ENCODE peak calls at places on chromosomes 3 and 15, in five cellular contexts. W is H1; X is CD4-positive, alpha-beta T cell; K is ascending aorta; Q is nephron progenitor cell. D is an unnamed sample.

GRCh38 chr3:150545419-150546225 is 674 bp downstream of the SERP1 start:
- DNase-seq in K (no peak), W (no peak), Q (no peak), X (peak; percentile 58), D (no peak)

GRCh38 chr3:43231276-43232000 is 54.9 kb upstream of the SNRK start:
- DNase-seq in K (no peak), W (no peak), Q (no peak), X (no peak), D (no peak)

GRCh38 chr15:52028431-52029093 is 9.5 kb downstream of the MAPK6 start:
- DNase-seq in W (no peak), K (no peak), Q (no peak), X (no peak), D (no peak)

GRCh38 chr3:39414421-39414907 is 7.9 kb downstream of the RPSA start:
- DNase-seq in Q (no peak), X (no peak), W (no peak), K (no peak), D (no peak)

GRCh38 chr3:64266983-64267382 is 41.7 kb upstream of the PRICKLE2 start:
- DNase-seq in X (no peak), Q (no peak), K (no peak), W (no peak), D (no peak)

GRCh38 chr3:47323431-47324277 is 40.9 kb downstream of the KLHL18 start:
- DNase-seq in X (no peak), Q (no peak), W (no peak), K (no peak), D (no peak)

GRCh38 chr3:51997935-51998596 is 2.4 kb upstream of the RPL29 start:
- DNase-seq in W (no peak), X (no peak), K (no peak), Q (no peak), D (no peak)

GRCh38 chr15:90482124-90483011 is 47.4 kb upstream of the CRTC3 start:
- DNase-seq in W (no peak), Q (peak; percentile 48), K (no peak), X (peak; percentile 49), D (no peak)

GRCh38 chr15:99446565-99447496 is 119.0 kb upstream of the MEF2A start:
- DNase-seq in X (no peak), Q (no peak), W (no peak), K (no peak), D (no peak)

GRCh38 chr3:56251343-56251945 is 216.8 kb downstream of the ERC2 start:
- DNase-seq in K (no peak), W (no peak), X (no peak), Q (peak; percentile 44), D (no peak)

GRCh38 chr3:143775401-143775970 is 72.8 kb downstream of the SLC9A9 start:
- DNase-seq in W (no peak), K (no peak), Q (no peak), X (no peak), D (no peak)

GRCh38 chr3:152471814-152472605 is 203.3 kb downstream of the MBNL1 start:
- DNase-seq in Q (peak; percentile 44), W (no peak), K (no peak), X (peak; percentile 59), D (peak; percentile 44)

GRCh38 chr3:64368163-64369025 is 143.1 kb upstream of the PRICKLE2 start:
- DNase-seq in X (no peak), W (no peak), Q (no peak), K (no peak), D (no peak)

GRCh38 chr15:93031103-93031464 is 57.9 kb downstream of the RGMA start:
- DNase-seq in Q (no peak), X (peak; percentile 29), W (no peak), K (no peak), D (no peak)

GRCh38 chr3:192920406-192920805 is 2.8 kb upstream of the MB21D2 start:
- DNase-seq in W (no peak), K (no peak), Q (no peak), X (no peak), D (no peak)

GRCh38 chr15:31758126-31758525 is 272.2 kb upstream of the CHRNA7 start:
- DNase-seq in W (no peak), K (no peak), Q (no peak), X (no peak), D (no peak)

GRCh38 chr15:78033864-78034263 is 43.6 kb downstream of the TBC1D2B start:
- DNase-seq in K (no peak), W (no peak), X (peak; percentile 53), Q (no peak), D (no peak)

GRCh38 chr3:175851541-175851940 is 992.4 kb downstream of the NAALADL2 start:
- DNase-seq in X (no peak), Q (no peak), K (no peak), W (no peak), D (no peak)

GRCh38 chr3:104933981-104934380 is 432.7 kb upstream of the ALCAM start:
- DNase-seq in Q (no peak), K (no peak), W (no peak), X (no peak), D (no peak)

GRCh38 chr15:25784876-25785642 is 78.1 kb downstream of the ATP10A start:
- DNase-seq in K (no peak), X (peak; percentile 25), W (no peak), Q (no peak), D (no peak)

GRCh38 chr3:140219161-140219745 is 284.3 kb downstream of the CLSTN2 start:
- DNase-seq in X (no peak), K (no peak), W (no peak), Q (peak; percentile 4), D (no peak)

GRCh38 chr3:140219923-140220452 is 285.0 kb downstream of the CLSTN2 start:
- DNase-seq in Q (no peak), W (no peak), X (no peak), K (no peak), D (no peak)

DNA sequence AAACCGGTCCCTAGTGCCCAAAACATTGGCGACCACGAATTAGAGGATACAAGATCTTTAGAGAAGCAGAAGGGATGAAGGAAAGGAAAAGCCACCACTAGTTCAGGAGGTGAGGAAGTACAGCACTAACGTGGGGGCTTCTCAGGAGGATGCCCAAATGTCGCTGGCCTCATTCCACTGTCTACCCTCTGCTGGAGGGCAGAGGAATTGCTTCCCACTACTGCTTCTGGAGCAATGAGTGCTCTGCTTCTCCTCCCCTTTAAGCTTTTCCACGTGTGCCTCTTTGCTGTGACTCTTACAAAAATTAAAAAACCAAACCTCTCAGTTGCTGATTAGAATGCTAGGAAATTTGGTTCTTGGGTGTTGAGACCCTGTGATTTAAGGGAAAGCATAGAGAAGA is 281.3 kb downstream of the CLSTN2 start:
- DNase-seq in Q (no peak), X (no peak), W (no peak), K (no peak), D (no peak)
- TF ChIP-seq CTCF in Q (peak; percentile 9), X (no peak), W (peak; percentile 47), K (no peak), D (peak; percentile 75)

GRCh38 chr15:95422255-95422654 is 908.2 kb upstream of the NR2F2 start:
- DNase-seq in K (no peak), X (no peak), W (no peak), Q (no peak), D (no peak)
- TF ChIP-seq CTCF in K (no peak), X (no peak), W (no peak), Q (no peak), D (no peak)

GRCh38 chr3:50552058-50552435 is 15.5 kb downstream of the C3orf18 start:
- DNase-seq in K (no peak), X (no peak), W (no peak), Q (no peak), D (no peak)

GRCh38 chr3:50552598-50552997 is 14.9 kb downstream of the C3orf18 start:
- DNase-seq in X (no peak), W (no peak), Q (no peak), K (no peak), D (no peak)

GRCh38 chr3:50549226-50549625 is 18.3 kb downstream of the C3orf18 start:
- DNase-seq in Q (no peak), W (no peak), X (no peak), K (no peak), D (no peak)

GRCh38 chr3:50550079-50550736 is 17.3 kb downstream of the C3orf18 start:
- DNase-seq in K (no peak), X (peak; percentile 67), W (no peak), Q (peak; percentile 86), D (no peak)

DNA sequence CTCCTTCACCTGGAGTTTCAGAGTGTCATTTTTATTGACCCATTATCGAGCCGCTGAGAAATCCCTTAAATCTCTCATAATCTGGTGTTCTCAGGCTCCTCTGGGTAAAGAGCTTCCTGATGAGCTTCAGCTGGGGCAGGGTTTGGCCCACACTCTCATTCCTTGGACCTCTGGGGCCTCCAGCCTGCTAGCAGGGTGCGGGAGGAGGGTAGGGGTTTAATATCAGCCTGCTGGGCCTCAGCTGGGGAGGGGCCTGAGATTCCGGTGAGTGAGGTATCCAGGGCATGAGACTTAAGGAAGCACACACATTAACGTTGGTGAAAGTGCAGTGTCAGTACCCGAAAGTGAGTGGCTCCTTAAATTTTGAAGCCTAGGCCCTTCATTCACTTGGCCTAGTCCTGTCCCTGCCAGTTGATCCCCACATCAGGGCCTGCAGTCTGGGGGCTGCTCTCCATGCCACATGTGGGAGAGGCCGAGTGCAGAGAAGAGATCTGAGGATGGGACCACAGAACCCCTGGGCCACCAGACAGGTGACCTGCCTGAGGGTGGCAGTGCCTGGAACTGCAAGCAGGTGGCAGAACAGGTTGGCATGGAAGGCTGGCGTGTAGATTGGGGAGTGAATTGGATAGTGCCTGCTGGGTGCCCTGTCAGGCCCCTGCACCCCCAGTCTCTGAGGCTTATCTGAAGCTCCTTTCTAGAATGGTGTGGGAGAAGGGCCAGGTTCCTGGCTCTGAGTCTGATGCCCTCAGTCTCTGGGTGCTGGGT is 16.1 kb downstream of the C3orf18 start:
- DNase-seq in K (no peak), X (no peak), W (no peak), Q (no peak), D (no peak)
- TF ChIP-seq CTCF in K (no peak), X (no peak), W (no peak), Q (no peak), D (no peak)

GRCh38 chr3:134797816-134798451 is 2.9 kb downstream of the EPHB1 start:
- DNase-seq in X (no peak), Q (no peak), K (no peak), W (no peak), D (no peak)

GRCh38 chr3:134798681-134799311 is 3.7 kb downstream of the EPHB1 start:
- DNase-seq in W (no peak), Q (no peak), X (no peak), K (no peak), D (no peak)

GRCh38 chr3:134795776-134796312 is 784 bp downstream of the EPHB1 start:
- DNase-seq in W (no peak), Q (peak; percentile 55), K (no peak), X (no peak), D (no peak)

GRCh38 chr3:134796313-134797079 is 1.4 kb downstream of the EPHB1 start:
- DNase-seq in W (no peak), Q (peak; percentile 59), K (no peak), X (no peak), D (peak; percentile 18)

DNA sequence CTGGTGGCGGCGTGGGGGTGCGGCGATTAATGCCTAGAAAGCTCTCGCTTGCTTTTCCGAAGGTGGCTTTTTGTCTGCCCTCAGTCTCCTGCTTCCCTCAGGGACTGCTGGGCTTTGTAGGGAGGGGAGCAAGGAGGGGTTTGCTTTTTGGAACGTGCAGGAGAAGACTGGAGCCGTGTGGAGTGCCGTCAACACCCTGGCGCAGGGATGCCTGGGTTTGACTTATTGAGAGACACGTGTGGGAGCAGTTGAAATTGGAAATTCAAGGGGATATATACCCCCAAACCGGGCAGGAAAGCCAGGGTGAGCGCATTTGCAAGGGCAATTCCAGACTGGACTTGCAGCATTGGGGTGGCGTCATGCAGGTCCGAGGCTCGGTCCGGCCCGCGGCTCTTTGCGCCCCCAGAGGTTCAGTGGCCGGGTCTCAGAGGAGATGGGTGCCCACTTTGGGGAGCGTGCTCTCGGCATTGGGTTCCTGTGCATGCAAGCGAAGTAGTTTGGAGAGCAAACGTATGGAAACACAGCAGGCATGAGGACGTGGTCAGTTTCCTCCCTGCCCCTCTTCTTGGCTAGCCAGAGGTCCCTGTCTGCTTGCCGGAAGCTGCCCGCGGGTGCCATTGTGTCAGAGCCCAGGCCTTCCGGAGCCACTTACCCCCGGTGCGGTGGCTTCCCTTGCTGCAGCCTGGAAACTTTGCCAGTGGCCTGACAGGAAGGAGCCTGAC is 2.2 kb downstream of the EPHB1 start:
- DNase-seq in K (no peak), Q (peak; percentile 32), X (no peak), W (no peak), D (no peak)
- TF ChIP-seq CTCF in K (no peak), Q (no peak), X (no peak), W (no peak), D (no peak)

D was measured in GM06990.